ENCODE peak calls at places on chromosomes 2 and 18, in seven cellular contexts. One of them, this sample, is unnamed.

GRCh38 chr2:179579744-179580143 is 281.7 kb downstream of the ZNF385B start:
- DNase-seq in stimulated activated CD4-positive, alpha-beta T cell treated with anti-CD3 and anti-CD28 coated beads, Interleukin-2, amount 100 ng/mL, for 48 hours: no peak
- DNase-seq in activated effector memory CD4-positive, alpha-beta T cell treated with Interleukin-2 at 50 U/mL for 16 hours: no peak
- DNase-seq in A549: no peak
- DNase-seq in Jurkat, Clone E6-1: no peak
- DNase-seq in cardiac septum: no peak
- DNase-seq in NCI-H1092 treated with DMSO at 0.1 percent for 48 hours: no peak
- DNase-seq in this sample: no peak

GRCh38 chr2:196131384-196131861 is 40.0 kb downstream of the STK17B start:
- DNase-seq in A549: no peak
- DNase-seq in NCI-H1092 treated with DMSO at 0.1 percent for 48 hours: no peak
- DNase-seq in cardiac septum: no peak
- DNase-seq in Jurkat, Clone E6-1: peak; percentile 91
- DNase-seq in stimulated activated CD4-positive, alpha-beta T cell treated with anti-CD3 and anti-CD28 coated beads, Interleukin-2, amount 100 ng/mL, for 48 hours: peak; percentile 69
- DNase-seq in activated effector memory CD4-positive, alpha-beta T cell treated with Interleukin-2 at 50 U/mL for 16 hours: peak; percentile 36
- DNase-seq in this sample: peak; percentile 60

GRCh38 chr2:144320491-144320890 is 199.4 kb downstream of the ZEB2 start:
- DNase-seq in A549: no peak
- DNase-seq in Jurkat, Clone E6-1: peak; percentile 53
- DNase-seq in cardiac septum: no peak
- DNase-seq in stimulated activated CD4-positive, alpha-beta T cell treated with anti-CD3 and anti-CD28 coated beads, Interleukin-2, amount 100 ng/mL, for 48 hours: peak; percentile 24
- DNase-seq in NCI-H1092 treated with DMSO at 0.1 percent for 48 hours: no peak
- DNase-seq in activated effector memory CD4-positive, alpha-beta T cell treated with Interleukin-2 at 50 U/mL for 16 hours: peak; percentile 39
- DNase-seq in this sample: peak; percentile 79

GRCh38 chr18:23163786-23164583 is 28.7 kb downstream of the CABLES1 start:
- DNase-seq in cardiac septum: no peak
- DNase-seq in NCI-H1092 treated with DMSO at 0.1 percent for 48 hours: no peak
- DNase-seq in A549: no peak
- DNase-seq in stimulated activated CD4-positive, alpha-beta T cell treated with anti-CD3 and anti-CD28 coated beads, Interleukin-2, amount 100 ng/mL, for 48 hours: no peak
- DNase-seq in Jurkat, Clone E6-1: no peak
- DNase-seq in activated effector memory CD4-positive, alpha-beta T cell treated with Interleukin-2 at 50 U/mL for 16 hours: no peak
- DNase-seq in this sample: no peak

GRCh38 chr2:37364351-37364750 is 19.9 kb downstream of the QPCT start:
- DNase-seq in stimulated activated CD4-positive, alpha-beta T cell treated with anti-CD3 and anti-CD28 coated beads, Interleukin-2, amount 100 ng/mL, for 48 hours: no peak
- DNase-seq in activated effector memory CD4-positive, alpha-beta T cell treated with Interleukin-2 at 50 U/mL for 16 hours: no peak
- DNase-seq in cardiac septum: no peak
- DNase-seq in NCI-H1092 treated with DMSO at 0.1 percent for 48 hours: no peak
- DNase-seq in A549: no peak
- DNase-seq in Jurkat, Clone E6-1: no peak
- DNase-seq in this sample: peak; percentile 18

GRCh38 chr2:237916296-237916695 is 50.5 kb upstream of the UBE2F start:
- DNase-seq in stimulated activated CD4-positive, alpha-beta T cell treated with anti-CD3 and anti-CD28 coated beads, Interleukin-2, amount 100 ng/mL, for 48 hours: no peak
- DNase-seq in Jurkat, Clone E6-1: no peak
- DNase-seq in NCI-H1092 treated with DMSO at 0.1 percent for 48 hours: no peak
- DNase-seq in cardiac septum: no peak
- DNase-seq in A549: no peak
- DNase-seq in activated effector memory CD4-positive, alpha-beta T cell treated with Interleukin-2 at 50 U/mL for 16 hours: no peak
- DNase-seq in this sample: no peak

GRCh38 chr2:133063792-133064191 is 393.8 kb upstream of the LYPD1 start:
- DNase-seq in Jurkat, Clone E6-1: peak; percentile 28
- DNase-seq in A549: no peak
- DNase-seq in NCI-H1092 treated with DMSO at 0.1 percent for 48 hours: no peak
- DNase-seq in activated effector memory CD4-positive, alpha-beta T cell treated with Interleukin-2 at 50 U/mL for 16 hours: no peak
- DNase-seq in cardiac septum: no peak
- DNase-seq in stimulated activated CD4-positive, alpha-beta T cell treated with anti-CD3 and anti-CD28 coated beads, Interleukin-2, amount 100 ng/mL, for 48 hours: no peak
- DNase-seq in this sample: peak; percentile 39

GRCh38 chr2:166984797-166985196 is 96.5 kb downstream of the XIRP2 start:
- DNase-seq in stimulated activated CD4-positive, alpha-beta T cell treated with anti-CD3 and anti-CD28 coated beads, Interleukin-2, amount 100 ng/mL, for 48 hours: no peak
- DNase-seq in A549: no peak
- DNase-seq in Jurkat, Clone E6-1: no peak
- DNase-seq in activated effector memory CD4-positive, alpha-beta T cell treated with Interleukin-2 at 50 U/mL for 16 hours: no peak
- DNase-seq in cardiac septum: no peak
- DNase-seq in NCI-H1092 treated with DMSO at 0.1 percent for 48 hours: no peak
- DNase-seq in this sample: peak; percentile 13

GRCh38 chr2:235493775-235494715 is at the start of gene AGAP1:
- DNase-seq in NCI-H1092 treated with DMSO at 0.1 percent for 48 hours: peak; percentile 38
- DNase-seq in cardiac septum: peak; percentile 88
- DNase-seq in stimulated activated CD4-positive, alpha-beta T cell treated with anti-CD3 and anti-CD28 coated beads, Interleukin-2, amount 100 ng/mL, for 48 hours: no peak
- DNase-seq in Jurkat, Clone E6-1: no peak
- DNase-seq in A549: peak; percentile 70
- DNase-seq in activated effector memory CD4-positive, alpha-beta T cell treated with Interleukin-2 at 50 U/mL for 16 hours: no peak
- DNase-seq in this sample: peak; percentile 89

GRCh38 chr2:133362061-133362476 is 206.2 kb downstream of the NCKAP5 start:
- DNase-seq in cardiac septum: no peak
- DNase-seq in stimulated activated CD4-positive, alpha-beta T cell treated with anti-CD3 and anti-CD28 coated beads, Interleukin-2, amount 100 ng/mL, for 48 hours: no peak
- DNase-seq in A549: peak; percentile 1
- DNase-seq in NCI-H1092 treated with DMSO at 0.1 percent for 48 hours: no peak
- DNase-seq in Jurkat, Clone E6-1: no peak
- DNase-seq in activated effector memory CD4-positive, alpha-beta T cell treated with Interleukin-2 at 50 U/mL for 16 hours: no peak
- DNase-seq in this sample: peak; percentile 66

GRCh38 chr2:237457388-237457941 is 29.6 kb upstream of the MLPH start:
- DNase-seq in A549: no peak
- DNase-seq in NCI-H1092 treated with DMSO at 0.1 percent for 48 hours: no peak
- DNase-seq in stimulated activated CD4-positive, alpha-beta T cell treated with anti-CD3 and anti-CD28 coated beads, Interleukin-2, amount 100 ng/mL, for 48 hours: no peak
- DNase-seq in activated effector memory CD4-positive, alpha-beta T cell treated with Interleukin-2 at 50 U/mL for 16 hours: no peak
- DNase-seq in cardiac septum: peak; percentile 47
- DNase-seq in Jurkat, Clone E6-1: no peak
- DNase-seq in this sample: no peak

GRCh38 chr2:181461056-181461630 is 4.0 kb downstream of the ITGA4 start:
- DNase-seq in NCI-H1092 treated with DMSO at 0.1 percent for 48 hours: no peak
- DNase-seq in A549: no peak
- DNase-seq in stimulated activated CD4-positive, alpha-beta T cell treated with anti-CD3 and anti-CD28 coated beads, Interleukin-2, amount 100 ng/mL, for 48 hours: no peak
- DNase-seq in Jurkat, Clone E6-1: no peak
- DNase-seq in activated effector memory CD4-positive, alpha-beta T cell treated with Interleukin-2 at 50 U/mL for 16 hours: no peak
- DNase-seq in cardiac septum: no peak
- DNase-seq in this sample: no peak

GRCh38 chr18:79540161-79540913 is 139.3 kb upstream of the CTDP1 start:
- DNase-seq in cardiac septum: no peak
- DNase-seq in NCI-H1092 treated with DMSO at 0.1 percent for 48 hours: no peak
- DNase-seq in A549: no peak
- DNase-seq in Jurkat, Clone E6-1: no peak
- DNase-seq in stimulated activated CD4-positive, alpha-beta T cell treated with anti-CD3 and anti-CD28 coated beads, Interleukin-2, amount 100 ng/mL, for 48 hours: no peak
- DNase-seq in activated effector memory CD4-positive, alpha-beta T cell treated with Interleukin-2 at 50 U/mL for 16 hours: no peak
- DNase-seq in this sample: peak; percentile 35

GRCh38 chr2:73947412-73948018 is 20.8 kb downstream of the DGUOK start:
- DNase-seq in Jurkat, Clone E6-1: no peak
- DNase-seq in cardiac septum: no peak
- DNase-seq in activated effector memory CD4-positive, alpha-beta T cell treated with Interleukin-2 at 50 U/mL for 16 hours: no peak
- DNase-seq in NCI-H1092 treated with DMSO at 0.1 percent for 48 hours: no peak
- DNase-seq in A549: no peak
- DNase-seq in stimulated activated CD4-positive, alpha-beta T cell treated with anti-CD3 and anti-CD28 coated beads, Interleukin-2, amount 100 ng/mL, for 48 hours: no peak
- DNase-seq in this sample: no peak

GRCh38 chr18:61980355-61980754 is 87.5 kb upstream of the RNF152 start:
- DNase-seq in NCI-H1092 treated with DMSO at 0.1 percent for 48 hours: no peak
- DNase-seq in cardiac septum: no peak
- DNase-seq in activated effector memory CD4-positive, alpha-beta T cell treated with Interleukin-2 at 50 U/mL for 16 hours: no peak
- DNase-seq in A549: no peak
- DNase-seq in Jurkat, Clone E6-1: no peak
- DNase-seq in stimulated activated CD4-positive, alpha-beta T cell treated with anti-CD3 and anti-CD28 coated beads, Interleukin-2, amount 100 ng/mL, for 48 hours: no peak
- DNase-seq in this sample: peak; percentile 25

GRCh38 chr2:127535422-127535901 is at the start of gene MYO7B:
- DNase-seq in A549: no peak
- DNase-seq in Jurkat, Clone E6-1: no peak
- DNase-seq in activated effector memory CD4-positive, alpha-beta T cell treated with Interleukin-2 at 50 U/mL for 16 hours: no peak
- DNase-seq in NCI-H1092 treated with DMSO at 0.1 percent for 48 hours: peak; percentile 1
- DNase-seq in stimulated activated CD4-positive, alpha-beta T cell treated with anti-CD3 and anti-CD28 coated beads, Interleukin-2, amount 100 ng/mL, for 48 hours: no peak
- DNase-seq in cardiac septum: no peak
- DNase-seq in this sample: no peak

GRCh38 chr2:120596990-120597594 is 138.6 kb upstream of the GLI2 start:
- DNase-seq in A549: no peak
- DNase-seq in Jurkat, Clone E6-1: no peak
- DNase-seq in cardiac septum: no peak
- DNase-seq in stimulated activated CD4-positive, alpha-beta T cell treated with anti-CD3 and anti-CD28 coated beads, Interleukin-2, amount 100 ng/mL, for 48 hours: no peak
- DNase-seq in activated effector memory CD4-positive, alpha-beta T cell treated with Interleukin-2 at 50 U/mL for 16 hours: no peak
- DNase-seq in NCI-H1092 treated with DMSO at 0.1 percent for 48 hours: no peak
- DNase-seq in this sample: no peak